ENCODE peak calls at places on chromosomes 6 and 20, in ten cellular contexts. T is GM04503; F is stimulated activated naive B cell treated with anti-CD40 and anti-IgM and Interleukin-4, amounts not matched to agents 10 μg/mL and 1 μg/mL and 100 μg/mL, for 72 hours; O is CD14-positive monocyte; B is fibroblast of gingiva; R is omental fat pad; Y is stimulated activated CD8-positive, alpha-beta memory T cell treated with anti-CD3 and anti-CD28 coated beads, Interleukin-15, amount 100 ng/mL, for 4 hours; I is lung microvascular endothelial cell; Q is coronary artery; C is DMS 273 treated with DMSO at 0.1 percent for 48 hours. U is an unnamed sample.
A peak's percentile ranks its signal among the peaks of the same experiment; 100 is the strongest.

GRCh38 chr20:10020937-10021336 is 13.8 kb upstream of the ANKEF1 start:
- DNase-seq in T (no peak), F (no peak), O (no peak), B (no peak), R (no peak), Y (no peak), I (no peak), Q (no peak), C (no peak), U (no peak)

GRCh38 chr6:170152989-170153388 is 137.9 kb downstream of the DLL1 start:
- DNase-seq in T (no peak), F (no peak), O (no peak), B (no peak), R (no peak), Y (no peak), I (peak; percentile 62), Q (no peak), C (peak; percentile 27), U (no peak)

GRCh38 chr6:129513471-129513870 is 196.5 kb downstream of the ARHGAP18 start:
- DNase-seq in T (no peak), F (no peak), O (no peak), B (peak; percentile 63), R (no peak), Y (no peak), I (no peak), Q (no peak), C (no peak), U (peak; percentile 74)

GRCh38 chr6:68975064-68975463 is 340.0 kb downstream of the ADGRB3 start:
- DNase-seq in T (no peak), F (no peak), O (no peak), B (no peak), R (no peak), Y (no peak), I (no peak), Q (no peak), C (peak; percentile 14), U (peak; percentile 3)

GRCh38 chr20:10350188-10350842 is 83.7 kb downstream of the MKKS start:
- DNase-seq in T (no peak), F (no peak), O (no peak), B (no peak), R (no peak), Y (no peak), I (no peak), Q (no peak), C (no peak), U (no peak)

GRCh38 chr6:40640591-40641293 is 53.6 kb upstream of the LRFN2 start:
- DNase-seq in T (no peak), F (no peak), O (no peak), B (no peak), R (no peak), Y (no peak), I (no peak), Q (no peak), C (no peak), U (no peak)

GRCh38 chr20:24469116-24470030 is at the start of gene SYNDIG1:
- DNase-seq in T (no peak), F (no peak), O (peak; percentile 30), B (no peak), R (no peak), Y (no peak), I (no peak), Q (no peak), C (no peak), U (peak; percentile 40)

GRCh38 chr20:32427996-32428395 is 69.9 kb downstream of the ASXL1 start:
- DNase-seq in T (no peak), F (no peak), O (no peak), B (no peak), R (no peak), Y (no peak), I (no peak), Q (no peak), C (no peak), U (no peak)

GRCh38 chr6:112431803-112432202 is 84.7 kb downstream of the RFPL4B start:
- DNase-seq in T (no peak), F (no peak), O (no peak), B (no peak), R (no peak), Y (no peak), I (no peak), Q (no peak), C (no peak), U (no peak)

GRCh38 chr6:14066782-14067406 is 50.7 kb upstream of the CD83 start:
- DNase-seq in T (no peak), F (no peak), O (no peak), B (peak; percentile 64), R (no peak), Y (no peak), I (peak; percentile 67), Q (no peak), C (peak; percentile 33), U (peak; percentile 53)

GRCh38 chr6:40930045-40930444 is 109.0 kb downstream of the UNC5CL start:
- DNase-seq in T (no peak), F (no peak), O (no peak), B (no peak), R (no peak), Y (no peak), I (no peak), Q (no peak), C (no peak), U (no peak)

GRCh38 chr6:43724914-43725642 is 37.5 kb upstream of the MRPS18A start:
- DNase-seq in T (peak; percentile 42), F (peak; percentile 69), O (peak; percentile 98), B (peak; percentile 95), R (peak; percentile 68), Y (peak; percentile 63), I (no peak), Q (peak; percentile 85), C (peak; percentile 33), U (peak; percentile 82)

GRCh38 chr20:13231031-13231752 is 10.1 kb downstream of the ISM1 start:
- DNase-seq in T (no peak), F (no peak), O (no peak), B (peak; percentile 25), R (no peak), Y (peak; percentile 18), I (peak; percentile 45), Q (no peak), C (no peak), U (peak; percentile 91)

GRCh38 chr6:31729515-31729978 is 448 bp upstream of the DDAH2 start:
- DNase-seq in T (peak; percentile 74), F (peak; percentile 68), O (peak; percentile 87), B (peak; percentile 90), R (peak; percentile 88), Y (peak; percentile 68), I (peak; percentile 93), Q (peak; percentile 97), C (peak; percentile 58), U (peak; percentile 88)

GRCh38 chr6:132161283-132161682 is 210.1 kb upstream of the CCN2 start:
- DNase-seq in T (peak; percentile 31), F (no peak), O (no peak), B (peak; percentile 48), R (no peak), Y (no peak), I (peak; percentile 56), Q (no peak), C (no peak), U (peak; percentile 72)

GRCh38 chr6:118220429-118221128 is 313.5 kb downstream of the SLC35F1 start:
- DNase-seq in T (no peak), F (no peak), O (no peak), B (no peak), R (no peak), Y (no peak), I (no peak), Q (no peak), C (no peak), U (no peak)

GRCh38 chr6:47083586-47084047 is 41.5 kb upstream of the ADGRF1 start:
- DNase-seq in T (peak; percentile 49), F (no peak), O (no peak), B (peak; percentile 90), R (peak; percentile 63), Y (no peak), I (peak; percentile 96), Q (peak; percentile 86), C (peak; percentile 51), U (peak; percentile 91)

GRCh38 chr6:166671434-166672061 is 44.5 kb upstream of the RPS6KA2 start:
- DNase-seq in T (no peak), F (no peak), O (no peak), B (no peak), R (no peak), Y (no peak), I (no peak), Q (no peak), C (no peak), U (no peak)

GRCh38 chr20:50575869-50576720 is 65.9 kb downstream of the PTPN1 start:
- DNase-seq in T (no peak), F (peak; percentile 35), O (no peak), B (peak; percentile 59), R (no peak), Y (peak; percentile 36), I (peak; percentile 82), Q (peak; percentile 77), C (no peak), U (peak; percentile 47)